ENCODE peak calls at places on chromosomes 1 and 21, in four cellular contexts. Y, R, T and O are unnamed samples.

GRCh38 chr1:10910490-10911273 is 101.8 kb upstream of the TARDBP start:
- DNase-seq in R (no peak), T (peak), Y (no peak), O (no peak)

GRCh38 chr21:45450741-45451740 is 46.1 kb downstream of the COL18A1 start:
- DNase-seq in T (no peak), Y (no peak), R (peak), O (no peak)

GRCh38 chr1:19365711-19366110 is 53.6 kb downstream of the SLC66A1 start:
- DNase-seq in T (no peak), Y (no peak), R (no peak), O (no peak)

GRCh38 chr1:150960646-150961045 is 14.0 kb downstream of the CERS2 start:
- DNase-seq in Y (no peak), T (no peak), R (no peak), O (no peak)

GRCh38 chr1:9629445-9630201 is 21.9 kb upstream of the PIK3CD start:
- DNase-seq in R (peak), T (peak), Y (no peak), O (no peak)

GRCh38 chr1:212612251-212612961 is 3.8 kb downstream of the ATF3 start:
- DNase-seq in T (no peak), Y (no peak), R (no peak), O (no peak)

GRCh38 chr1:27632387-27633297 is 2.3 kb downstream of the FGR start:
- DNase-seq in T (peak), Y (no peak), R (no peak), O (no peak)

GRCh38 chr1:65734976-65735375 is 57.7 kb upstream of the PDE4B start:
- DNase-seq in T (no peak), R (no peak), Y (no peak), O (no peak)

GRCh38 chr1:201476670-201477344 is 7.8 kb upstream of the PHLDA3 start:
- DNase-seq in Y (no peak), T (no peak), R (no peak), O (no peak)

GRCh38 chr1:227532019-227532619 is 31.2 kb upstream of the ZNF678 start:
- DNase-seq in T (no peak), R (peak), Y (no peak), O (no peak)

GRCh38 chr21:33171584-33172169 is 58.1 kb upstream of the IFNAR2 start:
- DNase-seq in R (no peak), T (no peak), Y (no peak), O (no peak)

GRCh38 chr1:58824753-58825389 is 41.0 kb upstream of the JUN start:
- DNase-seq in R (no peak), Y (no peak), T (no peak), O (no peak)

GRCh38 chr1:66444438-66445265 is 89.3 kb upstream of the SGIP1 start:
- DNase-seq in T (no peak), R (no peak), Y (no peak), O (no peak)

GRCh38 chr1:151327903-151328674 is 873 bp upstream of the PI4KB start:
- DNase-seq in Y (no peak), R (no peak), T (peak), O (no peak)

DNA sequence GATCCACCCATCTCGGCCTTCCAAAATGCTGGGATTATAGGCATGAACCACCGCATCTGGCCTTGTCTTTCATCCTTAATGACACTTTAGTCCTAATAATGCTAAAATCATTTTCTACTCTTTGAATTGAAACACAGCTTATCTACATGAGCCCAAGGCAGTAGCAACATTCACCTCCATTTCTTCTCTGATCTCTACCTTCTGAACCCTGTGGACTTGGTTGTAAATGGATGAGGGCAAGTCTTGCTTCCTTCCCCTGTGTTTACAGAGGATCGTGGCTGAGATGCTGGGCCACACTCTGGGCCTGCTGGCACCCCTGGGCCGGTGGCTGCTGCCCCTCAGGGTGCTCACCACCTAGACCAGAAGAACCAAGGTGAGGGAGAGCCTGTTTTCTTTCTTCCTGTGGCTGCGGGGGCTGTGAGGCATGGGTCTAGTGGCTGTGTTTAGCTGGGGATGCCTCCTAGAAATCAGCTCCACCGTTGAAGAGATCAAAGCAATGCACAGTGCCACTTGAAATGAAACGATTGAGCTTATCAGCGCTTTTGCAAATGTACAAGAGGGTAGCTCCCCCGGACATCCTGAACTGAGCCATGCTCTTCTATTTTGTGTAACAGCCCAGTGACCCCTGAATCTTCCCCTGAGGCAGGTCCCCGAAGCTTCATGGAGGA is 32.2 kb upstream of the LGALS8 start:
- DNase-seq in R (no peak), T (no peak), Y (no peak), O (no peak)
- H3K4me3 ChIP-seq in R (no peak), T (no peak), Y (no peak), O (no peak)

GRCh38 chr1:116503535-116504307 is 67.1 kb downstream of the CD58 start:
- DNase-seq in T (no peak), R (no peak), Y (no peak), O (no peak)
- H3K4me3 ChIP-seq in T (no peak), R (no peak), Y (no peak), O (no peak)

DNA sequence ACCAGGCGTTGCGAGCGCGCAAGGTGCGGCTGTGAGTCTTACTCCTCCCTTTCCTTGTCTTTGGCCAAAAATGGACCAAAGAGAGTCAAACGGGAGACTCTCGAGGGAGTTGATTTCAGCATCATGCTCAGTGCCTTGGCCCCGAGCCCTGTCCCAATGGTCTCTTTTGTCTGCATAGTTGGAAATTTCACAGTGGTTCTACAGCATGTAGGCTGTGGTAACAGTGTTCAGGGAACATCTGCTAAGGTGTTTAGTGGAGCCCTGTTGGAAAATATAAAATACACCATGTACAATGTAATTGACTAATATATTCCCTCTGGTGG is 2.7 kb downstream of the CACNA1E start:
- DNase-seq in T (no peak), R (peak), Y (no peak), O (no peak)
- H3K4me3 ChIP-seq in T (no peak), R (no peak), Y (no peak), O (no peak)

DNA sequence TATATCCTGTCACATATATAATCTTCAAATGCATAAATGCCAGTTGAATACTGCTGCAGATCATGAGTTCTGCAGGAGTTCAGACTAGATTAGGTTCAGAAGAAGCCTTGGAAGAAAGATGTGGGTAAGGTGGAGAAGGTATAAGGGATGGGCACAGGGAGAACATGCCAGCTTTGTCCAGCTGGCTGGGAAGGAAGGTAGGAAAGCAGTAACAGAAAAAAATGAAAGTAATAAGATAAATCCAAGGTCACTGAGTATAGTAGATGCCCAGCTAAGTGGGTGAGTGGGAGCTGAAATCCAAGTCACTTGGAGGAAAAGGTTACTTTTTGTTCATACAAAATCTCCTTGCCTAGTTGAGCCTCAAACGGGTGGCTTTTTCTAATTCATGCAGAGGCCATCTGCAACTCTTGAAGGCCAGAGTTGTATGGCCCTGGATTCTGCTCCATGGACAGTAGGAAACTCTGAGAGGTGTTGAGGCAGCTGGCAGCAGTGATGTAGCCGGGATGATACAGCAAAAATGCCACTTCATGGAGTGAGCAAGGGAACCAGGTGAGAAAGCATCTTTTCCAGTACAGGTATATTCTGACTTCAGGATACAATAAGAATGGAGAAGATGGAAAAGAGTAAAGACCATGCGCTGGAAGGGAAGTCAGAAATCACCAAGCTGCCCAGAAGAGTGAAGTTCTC is 3.4 kb downstream of the RCSD1 start:
- DNase-seq in R (no peak), Y (no peak), T (no peak), O (no peak)
- H3K4me3 ChIP-seq in R (no peak), Y (no peak), T (peak), O (no peak)

GRCh38 chr1:31934251-31934650 is 3.9 kb downstream of the PTP4A2 start:
- DNase-seq in Y (no peak), R (no peak), T (no peak), O (no peak)
- H3K4me3 ChIP-seq in Y (peak), R (peak), T (peak), O (no peak)

DNA sequence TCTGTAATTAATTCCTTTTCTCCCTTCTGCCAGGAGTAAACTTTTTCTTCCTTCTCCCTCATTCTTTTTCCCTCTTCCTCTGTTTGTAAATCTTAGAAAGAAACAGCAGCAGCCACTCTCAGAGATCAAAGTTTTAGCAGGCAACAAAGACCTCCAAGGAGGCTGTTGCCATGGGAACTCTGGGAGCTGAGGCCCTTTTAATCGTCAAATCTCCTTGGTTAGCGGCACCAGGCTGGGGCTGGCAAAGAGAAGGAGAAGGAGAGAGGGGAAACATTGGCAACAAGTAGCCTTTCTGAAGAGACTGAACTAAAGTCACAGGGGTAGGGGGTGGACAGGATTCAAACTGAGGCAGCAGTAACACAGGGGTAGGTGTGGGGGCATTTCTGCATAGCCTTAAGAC is 25.2 kb downstream of the ILDR2 start:
- DNase-seq in T (no peak), Y (no peak), R (no peak), O (no peak)
- H3K4me3 ChIP-seq in T (no peak), Y (no peak), R (no peak), O (no peak)